ENCODE peak calls at places on chromosome 11, in four cellular contexts. One of them, this sample, is unnamed.

GRCh38 chr11:133951484-133952198 is 5.1 kb downstream of the IGSF9B start:
- DNase-seq in fibroblast of lung: peak
- DNase-seq in HepG2: no peak
- DNase-seq in HCT116: no peak
- DNase-seq in this sample: peak

GRCh38 chr11:111406589-111406988 is 27.5 kb upstream of the POU2AF1 start:
- DNase-seq in fibroblast of lung: peak
- DNase-seq in HCT116: no peak
- DNase-seq in HepG2: no peak
- DNase-seq in this sample: no peak

GRCh38 chr11:22244986-22245592 is 52.2 kb downstream of the ANO5 start:
- DNase-seq in HepG2: peak
- DNase-seq in HCT116: peak
- DNase-seq in fibroblast of lung: peak
- DNase-seq in this sample: peak

GRCh38 chr11:77406396-77406795 is 67.5 kb downstream of the PAK1 start:
- DNase-seq in fibroblast of lung: no peak
- DNase-seq in HepG2: no peak
- DNase-seq in HCT116: no peak
- DNase-seq in this sample: no peak

GRCh38 chr11:106950067-106950491 is 68.2 kb downstream of the GUCY1A2 start:
- DNase-seq in HepG2: no peak
- DNase-seq in fibroblast of lung: no peak
- DNase-seq in HCT116: no peak
- DNase-seq in this sample: no peak

GRCh38 chr11:4187055-4187988 is 92.7 kb downstream of the RRM1 start:
- DNase-seq in fibroblast of lung: peak
- DNase-seq in HepG2: peak
- DNase-seq in HCT116: peak
- DNase-seq in this sample: peak

GRCh38 chr11:95592455-95592854 is 197.1 kb downstream of the FAM76B start:
- DNase-seq in fibroblast of lung: peak
- DNase-seq in HCT116: no peak
- DNase-seq in HepG2: no peak
- DNase-seq in this sample: peak

GRCh38 chr11:111429066-111429506 is 50.0 kb upstream of the POU2AF1 start:
- DNase-seq in HepG2: peak
- DNase-seq in fibroblast of lung: no peak
- DNase-seq in HCT116: peak
- DNase-seq in this sample: peak

GRCh38 chr11:71481101-71481960 is 28.3 kb downstream of the NADSYN1 start:
- DNase-seq in HepG2: no peak
- DNase-seq in fibroblast of lung: no peak
- DNase-seq in HCT116: no peak
- DNase-seq in this sample: no peak

DNA sequence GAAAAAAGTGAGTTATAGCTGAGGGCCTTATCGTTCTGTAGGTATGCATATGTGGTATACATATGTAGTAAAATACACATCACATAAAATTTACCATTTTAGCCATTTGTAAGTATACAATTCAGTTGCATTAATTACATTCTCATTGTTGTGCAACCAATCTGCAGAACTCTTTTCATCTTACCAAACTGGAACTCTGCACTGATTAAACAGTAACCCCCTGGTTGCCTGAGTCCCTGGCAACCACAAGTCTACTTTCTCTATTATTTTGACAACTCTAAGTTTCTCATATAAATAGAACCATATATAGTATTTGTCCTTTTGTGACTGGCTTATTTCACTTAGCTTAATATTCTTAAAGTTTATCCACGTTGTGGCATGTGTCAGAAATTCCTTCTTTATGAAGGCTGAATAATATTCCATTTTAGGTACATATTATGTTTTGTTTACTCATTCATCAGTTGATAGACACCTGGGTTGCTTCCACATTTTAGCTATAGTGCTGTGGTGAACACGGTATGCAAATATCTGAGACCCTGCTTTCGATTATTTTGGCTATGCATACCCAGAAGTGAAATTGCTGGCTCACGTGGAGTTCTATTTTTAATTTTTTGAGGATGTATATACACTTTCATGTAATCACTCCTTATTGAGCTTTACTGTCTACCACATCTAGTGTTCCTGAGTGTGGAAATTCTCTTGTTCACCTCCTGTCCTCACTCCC is 1.6 kb upstream of the DDX10 start:
- DNase-seq in HCT116: no peak
- DNase-seq in HepG2: no peak
- DNase-seq in fibroblast of lung: no peak
- DNase-seq in this sample: no peak
- H2AFZ ChIP-seq in HCT116: no peak
- H2AFZ ChIP-seq in HepG2: peak
- H2AFZ ChIP-seq in fibroblast of lung: no peak
- H2AFZ ChIP-seq in this sample: no peak

GRCh38 chr11:34585304-34585869 is 35.5 kb upstream of the EHF start:
- DNase-seq in fibroblast of lung: no peak
- DNase-seq in HepG2: no peak
- DNase-seq in HCT116: no peak
- DNase-seq in this sample: no peak
- H2AFZ ChIP-seq in fibroblast of lung: peak
- H2AFZ ChIP-seq in HepG2: peak
- H2AFZ ChIP-seq in HCT116: peak
- H2AFZ ChIP-seq in this sample: no peak

DNA sequence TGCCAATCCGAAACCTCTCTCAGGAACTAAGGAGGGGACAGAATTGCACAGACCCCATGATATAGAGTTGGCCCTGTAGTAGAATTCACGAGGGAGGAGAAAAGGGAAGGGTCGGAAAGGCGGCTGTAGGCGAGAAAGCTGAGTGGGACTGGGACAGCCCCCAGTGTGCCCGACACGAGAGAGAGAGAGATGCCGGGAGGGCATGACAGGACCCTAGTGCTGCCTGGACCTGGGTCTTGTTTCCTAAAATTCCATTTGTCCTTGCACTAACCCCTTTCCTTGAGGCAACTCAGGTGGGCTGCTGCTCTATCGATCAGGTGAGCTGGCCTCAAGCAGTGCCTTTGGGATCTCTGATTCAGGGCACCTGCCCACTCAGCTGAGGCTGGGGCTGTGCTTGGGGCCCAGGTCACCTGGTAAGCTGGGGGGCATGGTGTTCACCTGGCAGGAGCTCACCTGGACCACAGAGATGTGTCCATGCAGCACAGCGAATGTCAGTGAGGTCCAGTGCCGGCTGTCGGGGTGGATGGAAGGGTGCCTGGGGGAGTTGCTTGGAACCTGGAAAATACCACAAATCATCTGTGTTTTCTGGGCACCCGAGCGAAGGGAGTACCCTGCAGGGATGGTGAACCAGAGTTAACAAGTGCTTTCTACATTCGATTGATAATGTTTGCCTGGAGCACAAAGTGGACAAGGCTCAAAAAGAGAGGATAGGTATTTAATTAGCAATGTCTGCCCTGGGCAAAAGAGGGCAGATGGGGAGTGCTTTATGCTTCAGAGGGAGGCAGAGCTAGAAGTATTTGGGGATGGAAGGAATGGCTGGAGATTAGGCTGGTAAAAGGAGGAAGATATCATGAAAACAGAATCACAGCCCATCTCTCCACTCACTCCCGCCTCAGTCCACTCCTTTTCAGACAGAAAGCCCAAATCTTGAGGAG is 61.6 kb downstream of the NAT10 start:
- DNase-seq in fibroblast of lung: no peak
- DNase-seq in HepG2: no peak
- DNase-seq in HCT116: no peak
- DNase-seq in this sample: no peak
- H2AFZ ChIP-seq in fibroblast of lung: no peak
- H2AFZ ChIP-seq in HepG2: no peak
- H2AFZ ChIP-seq in HCT116: no peak
- H2AFZ ChIP-seq in this sample: no peak

GRCh38 chr11:12416552-12416951 is 39.2 kb downstream of the PARVA start:
- DNase-seq in HCT116: no peak
- DNase-seq in HepG2: no peak
- DNase-seq in fibroblast of lung: no peak
- DNase-seq in this sample: no peak

GRCh38 chr11:12418019-12418611 is 40.7 kb downstream of the PARVA start:
- DNase-seq in HepG2: no peak
- DNase-seq in fibroblast of lung: peak
- DNase-seq in HCT116: no peak
- DNase-seq in this sample: peak

GRCh38 chr11:12421386-12421785 is 44.0 kb downstream of the PARVA start:
- DNase-seq in HCT116: no peak
- DNase-seq in fibroblast of lung: no peak
- DNase-seq in HepG2: no peak
- DNase-seq in this sample: no peak

GRCh38 chr11:12415567-12415966 is 38.2 kb downstream of the PARVA start:
- DNase-seq in HepG2: no peak
- DNase-seq in fibroblast of lung: no peak
- DNase-seq in HCT116: no peak
- DNase-seq in this sample: no peak

GRCh38 chr11:12420706-12421105 is 43.3 kb downstream of the PARVA start:
- DNase-seq in fibroblast of lung: no peak
- DNase-seq in HepG2: no peak
- DNase-seq in HCT116: no peak
- DNase-seq in this sample: no peak
- H2AFZ ChIP-seq in fibroblast of lung: no peak
- H2AFZ ChIP-seq in HepG2: no peak
- H2AFZ ChIP-seq in HCT116: no peak
- H2AFZ ChIP-seq in this sample: no peak

GRCh38 chr11:17526326-17526725 is 17.9 kb downstream of the USH1C start:
- DNase-seq in HCT116: no peak
- DNase-seq in fibroblast of lung: no peak
- DNase-seq in HepG2: no peak
- DNase-seq in this sample: no peak

GRCh38 chr11:17528906-17529813 is 15.1 kb downstream of the USH1C start:
- DNase-seq in fibroblast of lung: no peak
- DNase-seq in HCT116: no peak
- DNase-seq in HepG2: no peak
- DNase-seq in this sample: no peak

GRCh38 chr11:17525570-17525969 is 18.6 kb downstream of the USH1C start:
- DNase-seq in fibroblast of lung: no peak
- DNase-seq in HepG2: no peak
- DNase-seq in HCT116: no peak
- DNase-seq in this sample: no peak

GRCh38 chr11:17528181-17528691 is 16.0 kb downstream of the USH1C start:
- DNase-seq in fibroblast of lung: peak
- DNase-seq in HepG2: peak
- DNase-seq in HCT116: no peak
- DNase-seq in this sample: peak

GRCh38 chr11:17526931-17527660 is 17.1 kb downstream of the USH1C start:
- DNase-seq in HCT116: no peak
- DNase-seq in HepG2: no peak
- DNase-seq in fibroblast of lung: no peak
- DNase-seq in this sample: peak
- H2AFZ ChIP-seq in HCT116: no peak
- H2AFZ ChIP-seq in HepG2: no peak
- H2AFZ ChIP-seq in fibroblast of lung: no peak
- H2AFZ ChIP-seq in this sample: no peak

DNA sequence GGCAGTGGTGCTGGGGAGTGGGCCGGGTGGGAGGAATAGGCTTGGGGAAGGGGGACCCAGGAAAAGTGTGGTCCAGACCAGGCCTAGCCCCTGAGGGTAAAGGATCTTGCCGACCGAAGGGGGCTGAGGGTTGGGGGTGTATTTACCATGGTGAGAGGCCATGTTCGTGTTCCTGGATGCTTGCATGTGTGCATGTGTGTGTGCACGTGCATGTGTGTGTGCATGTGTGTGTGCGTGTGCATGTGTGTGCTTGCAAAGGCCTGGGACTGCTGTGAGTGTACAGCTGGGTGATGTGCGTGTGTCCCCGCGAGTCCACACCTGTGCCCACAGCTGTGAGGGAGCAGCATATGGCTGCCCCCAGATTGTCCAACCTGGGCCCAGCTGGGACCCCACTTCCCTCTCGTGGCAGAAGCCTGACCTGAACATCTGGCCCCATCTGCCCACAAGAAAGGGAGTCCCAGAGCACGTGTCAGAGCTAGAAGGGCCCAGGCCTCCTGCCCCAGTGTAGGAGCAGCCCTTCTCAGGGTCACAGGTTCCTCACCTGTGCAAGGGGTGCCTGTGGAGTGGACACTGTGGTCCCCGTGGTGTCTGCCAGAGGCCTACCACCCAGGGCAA is 8.4 kb upstream of the CD248 start:
- DNase-seq in HepG2: no peak
- DNase-seq in fibroblast of lung: peak
- DNase-seq in HCT116: no peak
- DNase-seq in this sample: no peak
- H2AFZ ChIP-seq in HepG2: no peak
- H2AFZ ChIP-seq in fibroblast of lung: no peak
- H2AFZ ChIP-seq in HCT116: no peak
- H2AFZ ChIP-seq in this sample: no peak

GRCh38 chr11:2825886-2826678 is 59.5 kb downstream of the CDKN1C start:
- DNase-seq in fibroblast of lung: peak
- DNase-seq in HepG2: peak
- DNase-seq in HCT116: no peak
- DNase-seq in this sample: no peak
- H2AFZ ChIP-seq in fibroblast of lung: peak
- H2AFZ ChIP-seq in HepG2: no peak
- H2AFZ ChIP-seq in HCT116: no peak
- H2AFZ ChIP-seq in this sample: peak

GRCh38 chr11:73266644-73267015 is 5.5 kb upstream of the P2RY6 start:
- DNase-seq in HepG2: no peak
- DNase-seq in fibroblast of lung: no peak
- DNase-seq in HCT116: no peak
- DNase-seq in this sample: no peak
- H2AFZ ChIP-seq in HepG2: no peak
- H2AFZ ChIP-seq in fibroblast of lung: no peak
- H2AFZ ChIP-seq in HCT116: no peak
- H2AFZ ChIP-seq in this sample: no peak

This sample was measured in GM23338.